ENCODE peak calls at places on chromosomes 2 and 18, in ten cellular contexts. One of them, this sample, is unnamed.

GRCh38 chr2:148954536-148954935 is 79.5 kb downstream of the KIF5C start:
- DNase-seq in GM23248: no peak
- DNase-seq in cardiac muscle cell: no peak
- DNase-seq in WERI-Rb-1: no peak
- DNase-seq in lower lobe of right lung: no peak
- DNase-seq in PC-3: no peak
- DNase-seq in tibial artery: no peak
- DNase-seq in A673: no peak
- DNase-seq in GM12878: no peak
- DNase-seq in Panc1: no peak
- DNase-seq in this sample: no peak

GRCh38 chr2:7281348-7281747 is 364.1 kb downstream of the RNF144A start:
- DNase-seq in GM23248: no peak
- DNase-seq in cardiac muscle cell: no peak
- DNase-seq in WERI-Rb-1: no peak
- DNase-seq in lower lobe of right lung: no peak
- DNase-seq in PC-3: no peak
- DNase-seq in tibial artery: no peak
- DNase-seq in A673: no peak
- DNase-seq in GM12878: peak; percentile 35
- DNase-seq in Panc1: no peak
- DNase-seq in this sample: no peak

GRCh38 chr2:204072443-204073324 is 136.1 kb downstream of the ICOS start:
- DNase-seq in GM23248: peak; percentile 16
- DNase-seq in cardiac muscle cell: peak; percentile 45
- DNase-seq in WERI-Rb-1: peak; percentile 60
- DNase-seq in lower lobe of right lung: no peak
- DNase-seq in PC-3: peak; percentile 68
- DNase-seq in tibial artery: no peak
- DNase-seq in A673: peak; percentile 63
- DNase-seq in GM12878: no peak
- DNase-seq in Panc1: no peak
- DNase-seq in this sample: peak; percentile 59

GRCh38 chr2:59851848-59852475 is 701.5 kb downstream of the BCL11A start:
- DNase-seq in GM23248: no peak
- DNase-seq in cardiac muscle cell: peak; percentile 9
- DNase-seq in WERI-Rb-1: no peak
- DNase-seq in lower lobe of right lung: no peak
- DNase-seq in PC-3: no peak
- DNase-seq in tibial artery: no peak
- DNase-seq in A673: no peak
- DNase-seq in GM12878: no peak
- DNase-seq in Panc1: no peak
- DNase-seq in this sample: no peak

GRCh38 chr2:36352024-36352398 is 3.6 kb upstream of the CRIM1 start:
- DNase-seq in GM23248: peak; percentile 75
- DNase-seq in cardiac muscle cell: peak; percentile 57
- DNase-seq in WERI-Rb-1: no peak
- DNase-seq in lower lobe of right lung: no peak
- DNase-seq in PC-3: peak; percentile 77
- DNase-seq in tibial artery: no peak
- DNase-seq in A673: peak; percentile 70
- DNase-seq in GM12878: peak; percentile 16
- DNase-seq in Panc1: no peak
- DNase-seq in this sample: peak; percentile 64

GRCh38 chr2:54597153-54597827 is 126.2 kb upstream of the EML6 start:
- DNase-seq in GM23248: no peak
- DNase-seq in cardiac muscle cell: no peak
- DNase-seq in WERI-Rb-1: no peak
- DNase-seq in lower lobe of right lung: no peak
- DNase-seq in PC-3: no peak
- DNase-seq in tibial artery: no peak
- DNase-seq in A673: no peak
- DNase-seq in GM12878: no peak
- DNase-seq in Panc1: no peak
- DNase-seq in this sample: no peak

GRCh38 chr2:153864022-153864421 is 7.7 kb upstream of the GALNT13 start:
- DNase-seq in GM23248: no peak
- DNase-seq in cardiac muscle cell: peak; percentile 56
- DNase-seq in WERI-Rb-1: no peak
- DNase-seq in lower lobe of right lung: no peak
- DNase-seq in PC-3: no peak
- DNase-seq in tibial artery: no peak
- DNase-seq in A673: no peak
- DNase-seq in GM12878: no peak
- DNase-seq in Panc1: no peak
- DNase-seq in this sample: peak; percentile 3

GRCh38 chr2:147222506-147222905 is 622.3 kb upstream of the ACVR2A start:
- DNase-seq in GM23248: no peak
- DNase-seq in cardiac muscle cell: no peak
- DNase-seq in WERI-Rb-1: no peak
- DNase-seq in lower lobe of right lung: no peak
- DNase-seq in PC-3: no peak
- DNase-seq in tibial artery: no peak
- DNase-seq in A673: no peak
- DNase-seq in GM12878: no peak
- DNase-seq in Panc1: no peak
- DNase-seq in this sample: no peak

DNA sequence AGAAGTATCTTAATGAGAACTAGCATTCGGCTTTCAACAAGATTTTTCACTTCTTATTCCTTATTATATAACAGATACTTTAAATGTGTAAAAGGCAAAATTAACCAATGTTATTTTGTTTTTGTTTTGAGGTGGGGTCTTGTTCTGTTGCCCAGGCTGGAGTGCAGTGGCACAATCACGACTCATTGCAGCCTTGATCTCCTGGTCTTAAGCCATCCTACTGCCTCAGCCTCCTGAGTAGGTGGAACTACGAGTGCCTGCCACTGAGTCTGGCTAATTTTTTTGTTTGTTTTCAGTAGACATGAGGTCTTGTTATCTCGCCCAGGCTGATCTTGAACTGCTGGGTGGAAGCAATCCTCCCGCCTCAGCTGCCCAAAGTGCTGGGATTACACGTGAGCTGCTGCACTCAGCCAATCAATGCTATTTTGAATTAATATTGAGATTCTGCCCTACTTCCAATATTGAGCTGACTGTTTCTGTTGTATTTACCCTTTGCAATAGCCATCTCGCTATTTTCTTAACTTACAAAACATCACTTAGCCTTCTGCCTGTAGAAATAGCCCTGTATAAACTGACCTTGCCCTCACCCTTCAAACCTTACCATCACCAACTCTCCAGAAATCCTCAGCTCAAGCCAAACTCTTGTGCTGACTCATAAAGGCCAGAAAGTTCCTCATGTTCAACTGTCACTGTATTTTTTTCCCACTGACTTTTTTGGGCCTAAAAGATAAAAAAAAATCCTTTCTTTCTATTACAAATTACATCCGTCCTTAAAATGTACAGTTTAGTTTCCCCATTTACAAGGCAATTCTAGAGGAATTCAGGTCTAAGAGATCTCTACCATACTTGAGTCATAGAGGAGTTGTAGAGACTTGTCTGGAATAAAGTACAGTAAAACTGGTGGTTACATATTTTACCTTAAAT is 94.3 kb downstream of the OLA1 start:
- DNase-seq in GM23248: peak; percentile 81
- DNase-seq in cardiac muscle cell: no peak
- DNase-seq in WERI-Rb-1: no peak
- DNase-seq in lower lobe of right lung: no peak
- DNase-seq in PC-3: no peak
- DNase-seq in tibial artery: no peak
- DNase-seq in A673: no peak
- DNase-seq in GM12878: no peak
- DNase-seq in Panc1: no peak
- DNase-seq in this sample: no peak
- H3K4me3 ChIP-seq in GM23248: no peak overlapping the region
- H3K4me3 ChIP-seq in cardiac muscle cell: no peak overlapping the region
- H3K4me3 ChIP-seq in WERI-Rb-1: no peak overlapping the region
- H3K4me3 ChIP-seq in lower lobe of right lung: no peak overlapping the region
- H3K4me3 ChIP-seq in PC-3: no peak overlapping the region
- H3K4me3 ChIP-seq in tibial artery: no peak overlapping the region
- H3K4me3 ChIP-seq in A673: no peak overlapping the region
- H3K4me3 ChIP-seq in GM12878: no peak overlapping the region
- H3K4me3 ChIP-seq in Panc1: no peak overlapping the region
- H3K4me3 ChIP-seq in this sample: no peak overlapping the region

GRCh38 chr18:55570966-55571365 is 17.0 kb downstream of the TCF4 start:
- DNase-seq in GM23248: no peak
- DNase-seq in cardiac muscle cell: no peak
- DNase-seq in WERI-Rb-1: no peak
- DNase-seq in lower lobe of right lung: no peak
- DNase-seq in PC-3: no peak
- DNase-seq in tibial artery: no peak
- DNase-seq in A673: no peak
- DNase-seq in GM12878: no peak
- DNase-seq in Panc1: no peak
- DNase-seq in this sample: no peak

GRCh38 chr18:55575066-55575465 is 12.9 kb downstream of the TCF4 start:
- DNase-seq in GM23248: no peak
- DNase-seq in cardiac muscle cell: no peak
- DNase-seq in WERI-Rb-1: no peak
- DNase-seq in lower lobe of right lung: no peak
- DNase-seq in PC-3: no peak
- DNase-seq in tibial artery: no peak
- DNase-seq in A673: no peak
- DNase-seq in GM12878: no peak
- DNase-seq in Panc1: no peak
- DNase-seq in this sample: no peak

GRCh38 chr18:55577812-55578539 is 10.0 kb downstream of the TCF4 start:
- DNase-seq in GM23248: no peak
- DNase-seq in cardiac muscle cell: no peak
- DNase-seq in WERI-Rb-1: no peak
- DNase-seq in lower lobe of right lung: no peak
- DNase-seq in PC-3: no peak
- DNase-seq in tibial artery: no peak
- DNase-seq in A673: peak; percentile 16
- DNase-seq in GM12878: no peak
- DNase-seq in Panc1: no peak
- DNase-seq in this sample: no peak

GRCh38 chr18:55575949-55576348 is 12.0 kb downstream of the TCF4 start:
- DNase-seq in GM23248: no peak
- DNase-seq in cardiac muscle cell: no peak
- DNase-seq in WERI-Rb-1: no peak
- DNase-seq in lower lobe of right lung: no peak
- DNase-seq in PC-3: no peak
- DNase-seq in tibial artery: no peak
- DNase-seq in A673: no peak
- DNase-seq in GM12878: no peak
- DNase-seq in Panc1: no peak
- DNase-seq in this sample: no peak

DNA sequence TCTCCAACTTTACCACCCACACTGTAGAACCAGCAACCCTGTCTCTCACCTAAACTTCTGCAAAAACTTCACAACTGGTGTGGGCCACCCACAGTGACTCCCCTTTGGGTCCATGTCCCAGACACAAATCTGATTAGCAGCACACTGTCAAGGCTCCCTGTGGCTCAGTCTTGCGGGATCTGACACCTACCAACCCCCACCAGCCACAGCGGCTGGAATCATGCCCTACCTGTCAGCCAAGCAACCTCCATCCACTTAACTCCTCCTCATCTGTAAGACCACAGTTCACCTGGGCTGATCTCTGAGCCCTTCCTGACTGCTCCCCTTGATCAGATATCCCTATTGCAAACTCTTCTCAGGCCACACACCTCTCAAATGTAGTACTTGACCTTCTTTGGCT is 14.6 kb downstream of the TCF4 start:
- DNase-seq in GM23248: no peak
- DNase-seq in cardiac muscle cell: no peak
- DNase-seq in WERI-Rb-1: no peak
- DNase-seq in lower lobe of right lung: no peak
- DNase-seq in PC-3: no peak
- DNase-seq in tibial artery: no peak
- DNase-seq in A673: no peak
- DNase-seq in GM12878: no peak
- DNase-seq in Panc1: no peak
- DNase-seq in this sample: no peak
- H3K36me3 ChIP-seq in GM23248: peaks cover 11% of the 10 kb centered on the region
- H3K36me3 ChIP-seq in cardiac muscle cell: no peaks in the 10 kb centered on the region
- H3K36me3 ChIP-seq in WERI-Rb-1: no peaks in the 10 kb centered on the region
- H3K36me3 ChIP-seq in lower lobe of right lung: no peaks in the 10 kb centered on the region
- H3K36me3 ChIP-seq in PC-3: no peaks in the 10 kb centered on the region
- H3K36me3 ChIP-seq in tibial artery: no peaks in the 10 kb centered on the region
- H3K36me3 ChIP-seq in A673: no peaks in the 10 kb centered on the region
- H3K36me3 ChIP-seq in GM12878: no peaks in the 10 kb centered on the region
- H3K36me3 ChIP-seq in Panc1: no peaks in the 10 kb centered on the region
- H3K36me3 ChIP-seq in this sample: no peaks in the 10 kb centered on the region

DNA sequence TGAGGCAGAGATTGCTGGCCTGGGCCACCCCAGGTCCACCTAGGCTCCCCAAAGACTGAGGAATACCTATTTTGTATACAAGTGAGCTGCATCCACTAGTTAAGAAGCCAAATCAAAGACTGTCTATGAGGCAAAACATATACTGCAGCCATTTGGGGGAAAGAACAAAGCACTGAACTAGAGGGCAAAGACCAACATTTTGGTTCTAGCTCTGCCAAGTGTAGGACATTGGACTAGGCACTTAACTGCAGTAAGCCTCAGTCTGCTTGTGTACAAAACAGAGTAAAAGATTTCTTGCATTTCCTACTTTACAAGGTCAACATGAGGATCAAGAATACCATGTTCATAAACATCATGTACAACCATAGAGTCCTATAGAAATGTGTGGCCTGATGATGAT is 94.8 kb upstream of the CYP1B1 start:
- DNase-seq in GM23248: no peak
- DNase-seq in cardiac muscle cell: no peak
- DNase-seq in WERI-Rb-1: no peak
- DNase-seq in lower lobe of right lung: no peak
- DNase-seq in PC-3: no peak
- DNase-seq in tibial artery: no peak
- DNase-seq in A673: no peak
- DNase-seq in GM12878: no peak
- DNase-seq in Panc1: no peak
- DNase-seq in this sample: no peak
- H3K4me3 ChIP-seq in GM23248: no peak overlapping the region
- H3K4me3 ChIP-seq in cardiac muscle cell: no peak overlapping the region
- H3K4me3 ChIP-seq in WERI-Rb-1: no peak overlapping the region
- H3K4me3 ChIP-seq in lower lobe of right lung: no peak overlapping the region
- H3K4me3 ChIP-seq in PC-3: no peak overlapping the region
- H3K4me3 ChIP-seq in tibial artery: no peak overlapping the region
- H3K4me3 ChIP-seq in A673: no peak overlapping the region
- H3K4me3 ChIP-seq in GM12878: no peak overlapping the region
- H3K4me3 ChIP-seq in Panc1: no peak overlapping the region
- H3K4me3 ChIP-seq in this sample: no peak overlapping the region

GRCh38 chr2:197121756-197122385 is 188.7 kb downstream of the ANKRD44 start:
- DNase-seq in GM23248: no peak
- DNase-seq in cardiac muscle cell: no peak
- DNase-seq in WERI-Rb-1: no peak
- DNase-seq in lower lobe of right lung: no peak
- DNase-seq in PC-3: no peak
- DNase-seq in tibial artery: no peak
- DNase-seq in A673: no peak
- DNase-seq in GM12878: no peak
- DNase-seq in Panc1: no peak
- DNase-seq in this sample: no peak

GRCh38 chr2:197125000-197125399 is 185.6 kb downstream of the ANKRD44 start:
- DNase-seq in GM23248: peak; percentile 4
- DNase-seq in cardiac muscle cell: no peak
- DNase-seq in WERI-Rb-1: no peak
- DNase-seq in lower lobe of right lung: no peak
- DNase-seq in PC-3: no peak
- DNase-seq in tibial artery: no peak
- DNase-seq in A673: no peak
- DNase-seq in GM12878: no peak
- DNase-seq in Panc1: no peak
- DNase-seq in this sample: no peak

GRCh38 chr2:197116306-197116879 is 189.9 kb upstream of the PGAP1 start:
- DNase-seq in GM23248: no peak
- DNase-seq in cardiac muscle cell: no peak
- DNase-seq in WERI-Rb-1: no peak
- DNase-seq in lower lobe of right lung: no peak
- DNase-seq in PC-3: no peak
- DNase-seq in tibial artery: no peak
- DNase-seq in A673: no peak
- DNase-seq in GM12878: no peak
- DNase-seq in Panc1: no peak
- DNase-seq in this sample: no peak

GRCh38 chr2:197122821-197123220 is 187.8 kb downstream of the ANKRD44 start:
- DNase-seq in GM23248: no peak
- DNase-seq in cardiac muscle cell: no peak
- DNase-seq in WERI-Rb-1: no peak
- DNase-seq in lower lobe of right lung: no peak
- DNase-seq in PC-3: no peak
- DNase-seq in tibial artery: no peak
- DNase-seq in A673: no peak
- DNase-seq in GM12878: no peak
- DNase-seq in Panc1: no peak
- DNase-seq in this sample: no peak

DNA sequence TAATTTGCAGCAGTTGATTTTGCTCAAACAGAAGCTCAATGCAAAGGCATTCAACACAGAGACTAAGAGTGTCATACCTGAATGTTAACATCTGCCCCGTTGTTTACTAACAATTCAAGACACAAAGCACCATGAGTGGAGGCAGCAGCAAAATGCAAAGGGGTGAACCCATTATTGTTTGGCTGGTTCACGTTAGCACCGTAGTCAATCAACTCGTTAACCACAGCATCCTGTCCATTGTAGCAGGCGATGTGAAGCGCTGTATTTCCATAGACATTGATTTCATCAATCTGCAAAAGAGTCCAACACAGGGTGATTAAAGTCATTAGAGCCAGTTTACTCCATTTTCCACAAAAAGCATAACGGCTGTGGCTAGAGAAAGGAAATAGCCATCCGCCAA is 189.3 kb downstream of the ANKRD44 start:
- DNase-seq in GM23248: no peak
- DNase-seq in cardiac muscle cell: no peak
- DNase-seq in WERI-Rb-1: no peak
- DNase-seq in lower lobe of right lung: no peak
- DNase-seq in PC-3: no peak
- DNase-seq in tibial artery: no peak
- DNase-seq in A673: no peak
- DNase-seq in GM12878: no peak
- DNase-seq in Panc1: no peak
- DNase-seq in this sample: no peak
- H3K36me3 ChIP-seq in GM23248: no peaks in the 10 kb centered on the region
- H3K36me3 ChIP-seq in cardiac muscle cell: no peaks in the 10 kb centered on the region
- H3K36me3 ChIP-seq in WERI-Rb-1: no peaks in the 10 kb centered on the region
- H3K36me3 ChIP-seq in lower lobe of right lung: peaks cover 51% of the 10 kb centered on the region
- H3K36me3 ChIP-seq in PC-3: no peaks in the 10 kb centered on the region
- H3K36me3 ChIP-seq in tibial artery: peaks cover 15% of the 10 kb centered on the region
- H3K36me3 ChIP-seq in A673: no peaks in the 10 kb centered on the region
- H3K36me3 ChIP-seq in GM12878: peaks cover 7% of the 10 kb centered on the region
- H3K36me3 ChIP-seq in Panc1: no peaks in the 10 kb centered on the region
- H3K36me3 ChIP-seq in this sample: no peaks in the 10 kb centered on the region